ENCODE peak calls at places on chromosomes 4 and X, in six cellular contexts. E, J, V, D, L and Y are unnamed samples.

GRCh38 chrX:21745756-21746155 is 12.2 kb downstream of the SMPX start:
- DNase-seq in D (peak; percentile 23), E (peak; percentile 50), V (peak; percentile 30), L (peak; percentile 11), J (peak; percentile 40), Y (peak; percentile 47)

GRCh38 chrX:17828156-17828555 is 32.9 kb downstream of the RAI2 start:
- DNase-seq in E (no peak), V (no peak), D (no peak), L (no peak), J (no peak), Y (no peak)

GRCh38 chr4:1094336-1094690 is 19.1 kb downstream of the RNF212 start:
- DNase-seq in D (no peak), V (no peak), E (no peak), J (no peak), L (no peak), Y (no peak)

GRCh38 chr4:110309686-110310085 is 111.3 kb upstream of the ELOVL6 start:
- DNase-seq in L (no peak), D (peak; percentile 65), J (peak; percentile 58), E (no peak), V (no peak), Y (no peak)

GRCh38 chr4:146245246-146245645 is 30.9 kb downstream of the REELD1 start:
- DNase-seq in E (no peak), J (no peak), D (no peak), L (no peak), V (no peak), Y (no peak)

GRCh38 chrX:135497736-135498135 is 22.7 kb upstream of the INTS6L start:
- DNase-seq in D (no peak), L (no peak), E (no peak), J (no peak), V (no peak), Y (no peak)

GRCh38 chrX:69027181-69028005 is 137.9 kb downstream of the PJA1 start:
- DNase-seq in D (no peak), L (no peak), J (peak; percentile 83), E (peak; percentile 33), V (no peak), Y (peak; percentile 65)

GRCh38 chr4:158484173-158484885 is 37.4 kb upstream of the RXFP1 start:
- DNase-seq in E (no peak), L (no peak), J (peak; percentile 19), D (no peak), V (no peak), Y (no peak)

GRCh38 chr4:53688186-53688790 is 97.0 kb upstream of the LNX1 start:
- DNase-seq in E (no peak), D (peak; percentile 99), L (no peak), J (peak; percentile 98), V (peak; percentile 92), Y (peak; percentile 93)

GRCh38 chrX:151722241-151722846 is 6.5 kb downstream of the FATE1 start:
- DNase-seq in L (peak; percentile 13), E (peak; percentile 43), J (peak; percentile 0), V (peak; percentile 66), D (peak; percentile 32), Y (no peak)
- TF ChIP-seq CTCF in L (peak; percentile 33), E (no peak), J (no peak), V (peak; percentile 33), D (peak; percentile 63), Y (no peak)

GRCh38 chr4:113083346-113083745 is 33.9 kb downstream of the ANK2 start:
- DNase-seq in E (no peak), L (no peak), V (no peak), J (no peak), D (no peak), Y (no peak)

GRCh38 chr4:113090954-113091353 is 41.5 kb downstream of the ANK2 start:
- DNase-seq in D (no peak), L (no peak), E (no peak), V (no peak), J (no peak), Y (no peak)

GRCh38 chr4:113088050-113088449 is 38.6 kb downstream of the ANK2 start:
- DNase-seq in D (no peak), E (no peak), L (no peak), V (no peak), J (no peak), Y (no peak)

GRCh38 chr4:113080624-113081023 is 31.2 kb downstream of the ANK2 start:
- DNase-seq in L (no peak), D (no peak), E (no peak), J (no peak), V (no peak), Y (no peak)

DNA sequence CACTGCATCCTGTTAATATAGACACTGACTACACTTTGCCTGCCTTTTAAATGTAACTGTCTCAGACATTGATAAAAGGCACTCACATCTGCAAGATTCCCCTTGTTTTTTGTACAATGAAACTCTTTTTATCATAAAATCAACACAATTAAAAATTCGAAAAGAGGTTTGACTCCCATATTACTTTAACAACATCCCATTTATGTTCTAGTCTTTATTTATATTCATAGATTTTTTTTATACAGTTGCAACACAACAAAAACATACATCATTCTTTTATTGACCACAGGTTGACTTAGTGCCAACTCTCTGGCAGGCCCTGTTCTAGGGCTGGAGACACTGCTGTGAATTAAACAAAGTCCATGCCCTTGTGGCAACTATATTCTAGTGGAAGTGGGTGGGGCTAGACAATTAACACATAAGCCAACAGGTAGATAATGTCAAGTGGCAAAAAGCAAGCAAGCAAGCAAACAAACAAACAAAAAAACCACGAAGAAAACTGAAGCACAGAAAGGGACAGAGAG is 36.8 kb downstream of the ANK2 start:
- DNase-seq in D (no peak), V (no peak), E (no peak), J (no peak), L (no peak), Y (peak; percentile 48)
- TF ChIP-seq CTCF in D (no peak), V (no peak), E (no peak), J (no peak), L (no peak), Y (no peak)

DNA sequence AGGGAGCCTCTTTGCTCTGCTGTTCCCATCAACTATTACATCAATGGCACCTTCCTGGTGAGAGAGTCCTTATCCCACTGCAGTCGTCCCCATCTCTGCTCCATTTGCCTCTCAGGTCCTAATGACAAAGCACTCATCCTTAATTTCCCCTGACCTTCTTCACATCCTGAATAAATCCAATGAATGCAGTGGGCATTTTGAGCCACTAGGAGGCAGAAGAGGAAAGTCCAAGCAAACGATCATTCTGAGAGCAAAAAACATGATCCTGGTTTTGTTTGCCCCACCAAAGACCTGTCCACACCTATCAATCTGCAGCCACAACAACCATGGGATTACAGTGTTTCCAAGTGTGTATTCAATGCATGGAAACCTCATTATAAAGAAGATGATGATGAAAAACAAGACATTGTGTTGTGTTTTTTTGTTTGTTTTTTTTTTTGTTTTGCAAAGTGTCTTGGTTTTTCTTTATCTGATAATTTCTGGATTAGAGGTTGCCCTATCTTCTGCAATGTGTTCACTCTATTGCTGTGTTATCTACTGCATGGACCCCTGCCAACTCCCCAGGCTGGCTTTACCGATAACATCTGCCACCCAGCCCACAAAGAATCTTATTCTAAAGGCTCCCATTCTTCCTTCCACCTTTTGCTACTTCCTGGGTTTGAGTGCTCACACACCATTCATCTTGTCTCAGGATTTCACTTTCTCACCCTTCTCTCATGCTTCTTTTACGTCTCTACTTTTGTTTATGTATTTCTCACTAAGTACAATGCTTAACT is 207.2 kb downstream of the NLGN4X start:
- DNase-seq in L (no peak), E (no peak), V (peak; percentile 33), D (peak; percentile 0), J (no peak), Y (peak; percentile 11)
- TF ChIP-seq CTCF in L (peak; percentile 44), E (no peak), V (peak; percentile 60), D (peak; percentile 55), J (peak; percentile 14), Y (peak; percentile 61)

DNA sequence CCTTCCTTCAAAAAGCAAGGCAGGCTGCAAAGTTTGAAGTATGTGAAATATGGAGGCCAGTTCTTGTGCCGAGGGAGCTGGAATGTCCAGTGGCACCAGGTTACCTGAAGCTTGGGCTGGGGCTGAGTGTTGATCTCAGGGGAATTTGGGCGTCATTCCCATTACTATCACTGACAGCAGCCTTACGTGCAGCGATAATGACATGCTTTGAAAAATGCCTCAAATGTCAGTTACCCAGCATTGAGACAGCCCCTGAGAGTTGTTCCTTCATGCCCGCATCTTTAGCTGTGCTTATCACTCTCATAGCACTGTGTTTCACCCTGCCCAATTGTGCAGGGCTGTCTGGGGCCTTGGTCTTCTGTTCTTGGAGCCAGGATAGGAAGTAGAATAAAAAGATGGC is 27.4 kb downstream of the SLC16A2 start:
- DNase-seq in V (no peak), J (no peak), L (no peak), E (no peak), D (no peak), Y (no peak)
- TF ChIP-seq CTCF in V (no peak), J (no peak), L (no peak), E (no peak), D (no peak), Y (no peak)

GRCh38 chr4:111793686-111794085 is 351.6 kb upstream of the FAM241A start:
- DNase-seq in E (no peak), V (no peak), J (no peak), D (no peak), L (no peak), Y (no peak)

GRCh38 chr4:111800551-111800950 is 344.7 kb upstream of the FAM241A start:
- DNase-seq in L (no peak), J (no peak), E (no peak), V (no peak), D (no peak), Y (no peak)

GRCh38 chr4:111797455-111798163 is 347.6 kb upstream of the FAM241A start:
- DNase-seq in V (no peak), D (no peak), J (no peak), L (no peak), E (no peak), Y (no peak)

GRCh38 chr4:111802191-111802590 is 343.1 kb upstream of the FAM241A start:
- DNase-seq in V (peak; percentile 25), D (peak; percentile 57), E (no peak), J (peak; percentile 1), L (no peak), Y (peak; percentile 34)

DNA sequence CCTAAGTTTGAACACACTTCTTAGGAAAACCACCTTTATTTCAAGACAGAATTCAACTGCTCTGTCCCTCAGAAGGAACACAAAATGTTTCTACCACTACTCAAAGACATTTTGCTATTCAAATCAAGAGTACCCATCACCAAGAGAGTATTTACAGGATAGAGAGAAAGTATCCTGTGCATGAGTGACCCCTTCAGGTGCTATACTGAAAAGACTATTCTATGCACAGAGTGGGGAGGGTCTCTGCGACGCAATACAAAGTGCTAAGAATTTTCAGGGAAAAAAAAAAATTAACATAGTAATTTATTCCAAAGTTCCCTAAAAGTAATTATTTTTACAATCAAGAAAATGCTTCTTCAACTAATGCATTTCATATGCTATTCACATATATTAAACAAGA is 346.4 kb upstream of the FAM241A start:
- DNase-seq in E (no peak), V (no peak), J (no peak), L (no peak), D (no peak), Y (peak; percentile 25)
- TF ChIP-seq CTCF in E (no peak), V (peak; percentile 12), J (no peak), L (no peak), D (peak; percentile 18), Y (peak; percentile 29)

GRCh38 chrX:7943600-7944245 is 16.5 kb upstream of the PNPLA4 start:
- DNase-seq in J (peak; percentile 2), D (no peak), L (no peak), E (peak; percentile 66), V (no peak), Y (peak; percentile 60)
- TF ChIP-seq CTCF in J (no peak), D (no peak), L (no peak), E (no peak), V (no peak), Y (no peak)

GRCh38 chrX:153438522-153438921 is 7.3 kb downstream of the TREX2 start:
- DNase-seq in J (no peak), V (peak; percentile 49), D (peak; percentile 9), L (no peak), E (peak; percentile 19), Y (no peak)
- TF ChIP-seq CTCF in J (peak; percentile 38), V (peak; percentile 32), D (peak; percentile 50), L (peak; percentile 27), E (no peak), Y (no peak)